ENCODE peak calls at places on chromosomes 16 and 17, in nine cellular contexts. D is fibroblast of lung; A is esophagus squamous epithelium; G is central memory CD4-positive, alpha-beta T cell; V is iPS DF 19.7; L is CD8-positive, alpha-beta T cell; X is activated CD4-positive, alpha-beta T cell treated with anti-CD3 and anti-CD28 coated beads for 48 hours; S is GM23338; F is mesothelial cell of epicardium. R is an unnamed sample.

GRCh38 chr17:28173801-28174200 is 131.3 kb downstream of the NLK start:
- DNase-seq in D (peak), A (no peak), G (no peak), V (no peak), L (no peak), X (no peak), S (peak), F (no peak), R (no peak)

GRCh38 chr16:88345031-88345942 is 37.5 kb upstream of the ZNF469 start:
- DNase-seq in D (no peak), A (no peak), G (no peak), V (no peak), L (no peak), X (no peak), S (no peak), F (no peak), R (no peak)

GRCh38 chr17:5769936-5770335 is 185.6 kb upstream of the NLRP1 start:
- DNase-seq in D (peak), A (no peak), G (no peak), V (no peak), L (no peak), X (no peak), S (no peak), F (no peak), R (peak)

GRCh38 chr17:7410634-7411426 is 3.2 kb downstream of the NLGN2 start:
- DNase-seq in D (no peak), A (no peak), G (no peak), V (no peak), L (no peak), X (peak), S (no peak), F (no peak), R (no peak)

GRCh38 chr17:29588561-29589411 is 662 bp downstream of the GIT1 start:
- DNase-seq in D (peak), A (no peak), G (peak), V (no peak), L (peak), X (peak), S (peak), F (no peak), R (no peak)

GRCh38 chr16:85128079-85128837 is 16.0 kb upstream of the CIBAR2 start:
- DNase-seq in D (no peak), A (no peak), G (no peak), V (no peak), L (peak), X (no peak), S (no peak), F (no peak), R (no peak)

GRCh38 chr17:39632153-39632941 is 4.6 kb upstream of the STARD3 start:
- DNase-seq in D (no peak), A (no peak), G (no peak), V (no peak), L (no peak), X (no peak), S (no peak), F (no peak), R (no peak)

GRCh38 chr17:21213491-21214014 is 408 bp downstream of the TMEM11 start:
- DNase-seq in D (no peak), A (no peak), G (no peak), V (no peak), L (no peak), X (peak), S (peak), F (no peak), R (no peak)

GRCh38 chr17:82356028-82356427 is 3.0 kb upstream of the TEX19 start:
- DNase-seq in D (peak), A (no peak), G (no peak), V (no peak), L (no peak), X (no peak), S (no peak), F (peak), R (no peak)

GRCh38 chr16:29729116-29729521 is 16.7 kb downstream of the C16orf54 start:
- DNase-seq in D (peak), A (no peak), G (no peak), V (no peak), L (no peak), X (no peak), S (peak), F (no peak), R (no peak)

GRCh38 chr16:11781773-11782172 is 15.3 kb downstream of the ZC3H7A start:
- DNase-seq in D (peak), A (no peak), G (no peak), V (no peak), L (no peak), X (no peak), S (no peak), F (no peak), R (no peak)

GRCh38 chr16:73021866-73022495 is 25.9 kb downstream of the ZFHX3 start:
- DNase-seq in D (no peak), A (no peak), G (no peak), V (no peak), L (no peak), X (no peak), S (no peak), F (no peak), R (no peak)

GRCh38 chr17:2087597-2088211 is 32.8 kb downstream of the HIC1 start:
- DNase-seq in D (peak), A (no peak), G (peak), V (no peak), L (peak), X (peak), S (no peak), F (no peak), R (no peak)

GRCh38 chr16:986925-987581 is 5.5 kb downstream of the SOX8 start:
- DNase-seq in D (no peak), A (no peak), G (no peak), V (no peak), L (no peak), X (no peak), S (no peak), F (no peak), R (no peak)

GRCh38 chr17:1755252-1755992 is 6.4 kb upstream of the SERPINF1 start:
- DNase-seq in D (no peak), A (no peak), G (no peak), V (no peak), L (no peak), X (no peak), S (no peak), F (no peak), R (no peak)

GRCh38 chr16:89119661-89120141 is 26.0 kb downstream of the ACSF3 start:
- DNase-seq in D (no peak), A (no peak), G (no peak), V (no peak), L (peak), X (no peak), S (no peak), F (no peak), R (no peak)

GRCh38 chr17:4186244-4186920 is 43.4 kb downstream of the CYB5D2 start:
- DNase-seq in D (no peak), A (no peak), G (no peak), V (no peak), L (no peak), X (no peak), S (no peak), F (no peak), R (no peak)

GRCh38 chr17:4420692-4421131 is 13.0 kb upstream of the SPNS3 start:
- DNase-seq in D (peak), A (no peak), G (peak), V (peak), L (peak), X (peak), S (peak), F (no peak), R (no peak)

GRCh38 chr17:42979511-42980273 is at the start of gene PTGES3L:
- DNase-seq in D (peak), A (no peak), G (no peak), V (no peak), L (peak), X (peak), S (peak), F (peak), R (no peak)

R was measured in NT2/D1.